ENCODE peak calls at places on chromosomes 11 and 22, in four cellular contexts. E, X, C and W are unnamed samples.

GRCh38 chr11:95076416-95076815 is 9.7 kb downstream of the SRSF8 start:
- DNase-seq in E (peak), X (no peak), C (peak), W (no peak)

GRCh38 chr11:82733444-82734119 is at the start of gene FAM181B:
- DNase-seq in E (peak), X (peak), C (peak), W (no peak)

GRCh38 chr11:2769779-2770555 is 70.2 kb upstream of the KCNQ1OT1 start:
- DNase-seq in E (no peak), X (no peak), C (no peak), W (peak)

GRCh38 chr22:39024923-39025322 is 4.0 kb downstream of the APOBEC3D start:
- DNase-seq in E (no peak), X (no peak), C (no peak), W (no peak)

GRCh38 chr11:67372232-67372992 is 986 bp downstream of the CLCF1 start:
- DNase-seq in E (no peak), X (no peak), C (no peak), W (no peak)

GRCh38 chr22:28106601-28107000 is 187.5 kb upstream of the PITPNB start:
- DNase-seq in E (no peak), X (no peak), C (no peak), W (no peak)

GRCh38 chr11:76276046-76276772 is 69.9 kb upstream of the WNT11 start:
- DNase-seq in E (no peak), X (no peak), C (no peak), W (no peak)

GRCh38 chr11:1574256-1575242 is 2.5 kb upstream of the DUSP8 start:
- DNase-seq in E (peak), X (peak), C (peak), W (no peak)

GRCh38 chr11:44032304-44033085 is 15.3 kb upstream of the ACCSL start:
- DNase-seq in E (peak), X (peak), C (peak), W (no peak)

GRCh38 chr11:911031-911889 is 650 bp upstream of the CHID1 start:
- DNase-seq in E (peak), X (no peak), C (peak), W (no peak)

GRCh38 chr22:21611210-21611977 is 18.4 kb downstream of the YDJC start:
- DNase-seq in E (no peak), X (no peak), C (no peak), W (no peak)

GRCh38 chr22:32100711-32101110 is 57.6 kb downstream of the SLC5A1 start:
- DNase-seq in E (no peak), X (no peak), C (no peak), W (no peak)

GRCh38 chr22:22733881-22734373 is 89.5 kb downstream of the GGTLC2 start:
- DNase-seq in E (no peak), X (no peak), C (no peak), W (no peak)

GRCh38 chr11:17572791-17573460 is 25.9 kb downstream of the OTOG start:
- DNase-seq in E (no peak), X (no peak), C (no peak), W (peak)

GRCh38 chr22:20080776-20081654 is 974 bp downstream of the DGCR8 start:
- DNase-seq in E (peak), X (peak), C (peak), W (peak)

GRCh38 chr22:37065961-37066360 is 14.4 kb downstream of the KCTD17 start:
- DNase-seq in E (no peak), X (no peak), C (no peak), W (no peak)

GRCh38 chr11:102757823-102758549 is 22.4 kb downstream of the MMP10 start:
- DNase-seq in E (peak), X (no peak), C (peak), W (no peak)

DNA sequence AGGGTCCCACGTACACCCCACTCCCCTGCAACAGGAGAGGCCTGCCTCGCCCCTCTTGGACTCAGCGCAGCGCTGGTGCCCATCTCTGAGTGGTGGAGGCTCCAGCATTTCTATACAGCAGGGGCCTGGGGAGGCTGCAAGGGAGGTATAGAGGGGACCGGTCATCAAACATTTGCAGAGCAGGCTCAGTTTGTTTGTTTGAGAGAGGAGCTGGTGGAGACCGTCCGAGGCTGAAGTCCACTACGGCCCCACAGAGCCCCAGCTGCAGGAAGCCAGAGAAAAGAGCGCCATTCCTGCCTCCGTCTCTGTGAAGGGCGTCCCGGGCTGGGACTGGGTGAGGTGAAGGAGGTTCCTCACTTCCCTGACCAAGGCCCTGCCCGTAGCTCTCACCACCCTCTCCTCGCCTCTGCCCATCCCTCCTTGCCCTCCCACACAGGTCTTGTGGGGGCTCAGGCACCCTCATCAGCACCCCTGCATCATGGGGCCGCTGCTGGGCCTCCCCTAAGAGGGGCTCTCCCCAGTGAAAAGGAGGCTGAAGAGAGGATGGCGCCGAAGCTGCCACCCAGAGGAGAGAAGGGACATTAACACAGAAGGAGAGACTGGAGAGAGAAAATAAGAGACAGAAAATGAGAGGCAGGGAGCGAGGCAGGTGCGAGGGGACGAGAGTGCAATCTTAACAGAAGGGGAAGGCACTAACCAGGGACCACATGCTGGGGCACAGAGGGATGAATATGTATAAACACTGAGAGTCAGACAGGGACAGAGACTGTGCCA is 24.6 kb downstream of the RPUSD4 start:
- DNase-seq in E (peak), X (no peak), C (no peak), W (peak)
- TF ChIP-seq CTCF in E (no peak), X (no peak), C (peak), W (no peak)

DNA sequence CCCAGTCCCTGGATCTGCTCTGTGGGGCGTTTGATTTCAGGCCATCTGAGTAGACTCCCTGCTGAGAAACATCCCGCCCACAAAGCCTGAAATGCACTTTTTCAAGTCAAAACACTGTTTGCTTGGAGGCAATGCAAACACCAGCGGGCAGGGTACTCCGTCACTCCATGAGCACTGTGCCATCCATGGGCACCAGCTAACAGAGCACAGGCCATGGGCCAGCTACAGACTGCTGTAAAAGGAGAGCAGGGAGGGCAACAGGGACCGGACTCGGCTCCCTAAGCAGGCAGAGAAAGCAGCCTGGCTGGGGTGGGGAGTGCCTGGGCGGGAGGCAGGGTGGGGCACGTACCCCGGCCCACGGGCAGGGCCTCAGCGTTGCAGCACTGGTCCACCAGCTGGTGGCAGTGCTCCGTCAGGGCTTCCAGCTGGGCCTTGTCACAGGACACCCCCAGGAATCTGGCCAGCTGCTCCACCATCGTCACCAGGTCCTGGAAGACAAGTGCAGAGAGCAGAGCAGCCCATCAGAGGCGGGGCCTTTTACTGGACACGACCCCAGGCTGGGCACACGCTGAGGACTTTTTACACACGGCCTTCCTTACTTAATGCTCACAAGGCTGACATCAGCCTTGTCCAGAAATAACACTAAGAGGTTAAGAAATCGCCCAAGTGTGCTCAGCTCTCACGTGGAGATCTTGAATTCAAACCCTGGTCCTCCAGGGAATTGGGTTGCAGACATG is 16.8 kb upstream of the EFCAB6 start:
- DNase-seq in E (peak), X (peak), C (peak), W (peak)
- TF ChIP-seq CTCF in E (no peak), X (peak), C (no peak), W (no peak)

GRCh38 chr11:10076458-10077141 is 217.4 kb downstream of the SBF2 start:
- DNase-seq in E (peak), X (no peak), C (peak), W (no peak)
- TF ChIP-seq CTCF in E (peak), X (no peak), C (peak), W (no peak)

GRCh38 chr22:34395370-34395769 is 475.1 kb upstream of the LARGE1 start:
- DNase-seq in E (no peak), X (no peak), C (no peak), W (no peak)

GRCh38 chr22:34390400-34390799 is 470.1 kb upstream of the LARGE1 start:
- DNase-seq in E (no peak), X (no peak), C (no peak), W (no peak)
- TF ChIP-seq CTCF in E (no peak), X (no peak), C (no peak), W (no peak)

GRCh38 chr11:64227405-64227956 is 1.4 kb downstream of the NUDT22 start:
- DNase-seq in E (peak), X (no peak), C (no peak), W (peak)
- TF ChIP-seq CTCF in E (no peak), X (no peak), C (no peak), W (no peak)

GRCh38 chr11:96524475-96524874 is 134.7 kb downstream of the JRKL start:
- DNase-seq in E (peak), X (no peak), C (peak), W (no peak)
- TF ChIP-seq CTCF in E (no peak), X (no peak), C (peak), W (no peak)

DNA sequence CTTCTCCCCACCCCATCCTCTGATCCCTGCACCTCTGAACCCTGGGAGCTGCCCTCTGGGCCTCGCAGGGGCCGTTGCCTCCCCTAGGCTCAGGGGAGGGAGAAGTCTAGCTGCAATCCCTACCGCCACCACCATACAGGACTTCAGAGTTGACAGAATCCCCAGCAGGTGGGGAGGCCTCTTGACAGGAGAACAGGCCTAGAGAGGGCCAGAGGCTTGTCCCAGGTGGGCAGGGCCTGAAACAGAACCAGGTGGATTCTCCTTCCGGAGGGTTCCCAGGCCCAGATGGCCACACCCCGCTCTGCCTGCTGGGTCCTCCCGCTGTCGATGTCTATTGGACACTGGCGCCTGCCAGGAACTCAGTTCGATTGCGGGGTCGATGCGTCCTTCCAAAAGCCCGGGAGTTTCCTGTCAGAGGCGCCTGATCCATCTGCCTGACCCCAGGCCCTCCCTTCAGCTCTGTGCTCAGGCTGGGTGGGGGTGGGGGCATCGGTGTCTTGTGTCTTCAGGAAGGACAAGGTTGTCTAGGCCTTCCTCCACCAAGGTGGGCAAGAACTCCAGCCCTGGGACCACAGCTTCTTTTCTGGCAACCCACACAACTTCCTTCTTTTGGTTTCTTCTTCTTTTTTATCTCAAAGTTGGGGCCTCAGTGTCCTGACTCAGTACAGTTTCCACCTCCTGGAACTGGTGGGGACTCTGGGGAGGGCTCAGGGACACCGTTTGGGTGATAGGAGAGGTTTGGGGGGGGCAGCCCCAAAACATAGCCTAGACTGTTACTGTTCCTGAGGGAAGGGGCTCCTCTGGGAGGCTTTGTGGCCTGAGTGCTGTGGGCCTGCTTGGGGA is 6.4 kb downstream of the STARD10 start:
- DNase-seq in E (no peak), X (no peak), C (no peak), W (no peak)
- TF ChIP-seq CTCF in E (peak), X (no peak), C (no peak), W (no peak)

DNA sequence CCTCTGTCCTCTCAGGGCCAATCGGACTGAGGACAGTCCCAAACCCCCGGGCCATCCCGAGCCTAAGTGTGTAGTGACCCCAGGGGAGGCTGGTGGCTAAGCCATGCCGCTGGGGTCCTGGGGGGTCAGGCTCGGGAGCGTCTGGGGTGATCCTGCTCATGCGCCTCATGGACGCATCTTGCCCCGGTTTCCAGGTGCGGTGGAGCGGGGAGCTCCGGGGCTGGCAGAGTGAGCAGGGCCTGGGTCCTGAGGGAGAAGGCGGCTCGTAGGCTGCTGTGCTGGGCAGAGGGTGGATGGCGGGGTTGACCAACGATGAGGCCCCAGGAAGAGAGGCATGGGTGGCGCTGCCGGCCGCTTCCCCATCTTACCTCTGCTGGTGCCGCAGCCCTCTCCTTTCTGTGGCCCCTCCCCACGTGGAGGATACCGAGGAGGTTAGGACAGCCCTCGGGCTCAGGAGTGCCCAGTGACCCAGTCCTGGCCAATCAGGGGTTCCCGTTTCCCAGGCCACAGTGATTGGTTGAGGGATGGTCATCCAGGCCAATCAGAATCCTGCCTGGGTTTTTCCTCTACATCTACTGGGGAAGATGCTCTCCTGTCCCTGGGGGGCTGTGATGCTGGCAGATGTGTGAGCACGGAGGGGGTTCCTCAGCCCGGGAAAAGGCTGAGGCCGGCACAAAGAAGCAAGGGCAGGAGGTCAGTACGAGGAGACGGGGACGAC is 171.0 kb downstream of the CTTN start:
- DNase-seq in E (no peak), X (no peak), C (no peak), W (no peak)
- TF ChIP-seq CTCF in E (no peak), X (no peak), C (no peak), W (no peak)